ENCODE peak calls at places on chromosomes 6 and 20, in four cellular contexts. Z, C, T and R are unnamed samples.

GRCh38 chr6:88584581-88584980 is 378.8 kb downstream of the RNGTT start:
- DNase-seq in Z (no peak), C (no peak), T (no peak), R (no peak)

GRCh38 chr6:12848969-12849368 is 132.4 kb downstream of the PHACTR1 start:
- DNase-seq in Z (no peak), C (no peak), T (no peak), R (no peak)

GRCh38 chr6:3353939-3354338 is 95.2 kb downstream of the PSMG4 start:
- DNase-seq in Z (no peak), C (no peak), T (no peak), R (no peak)

GRCh38 chr6:34232901-34233300 is 3.8 kb upstream of the HMGA1 start:
- DNase-seq in Z (no peak), C (no peak), T (no peak), R (no peak)

GRCh38 chr6:89369009-89369408 is 16.5 kb upstream of the UBE2J1 start:
- DNase-seq in Z (peak), C (no peak), T (no peak), R (peak)

GRCh38 chr6:111566222-111566717 is 39.4 kb downstream of the TRAF3IP2 start:
- DNase-seq in Z (no peak), C (no peak), T (no peak), R (no peak)

GRCh38 chr6:3997144-3997770 is 81.7 kb downstream of the FAM217A start:
- DNase-seq in Z (no peak), C (no peak), T (no peak), R (no peak)

GRCh38 chr6:130520235-130520634 is 154.4 kb downstream of the TMEM200A start:
- DNase-seq in Z (no peak), C (no peak), T (no peak), R (no peak)

GRCh38 chr6:33696538-33697518 is 14.7 kb downstream of the UQCC2 start:
- DNase-seq in Z (no peak), C (no peak), T (no peak), R (no peak)

GRCh38 chr6:150297327-150298028 is 71.3 kb upstream of the IYD start:
- DNase-seq in Z (no peak), C (peak), T (no peak), R (no peak)

GRCh38 chr6:14286144-14286543 is 168.6 kb downstream of the CD83 start:
- DNase-seq in Z (no peak), C (no peak), T (no peak), R (no peak)

GRCh38 chr6:15320683-15321082 is 74.8 kb downstream of the JARID2 start:
- DNase-seq in Z (no peak), C (no peak), T (no peak), R (no peak)

GRCh38 chr6:157151029-157151428 is 172.3 kb downstream of the TMEM242 start:
- DNase-seq in Z (no peak), C (no peak), T (no peak), R (no peak)

GRCh38 chr6:111602481-111603404 is 2.9 kb downstream of the TRAF3IP2 start:
- DNase-seq in Z (no peak), C (no peak), T (no peak), R (peak)

GRCh38 chr6:39499053-39499452 is 176.6 kb upstream of the KCNK16 start:
- DNase-seq in Z (no peak), C (no peak), T (no peak), R (no peak)

GRCh38 chr20:22584630-22584921 is 204 bp upstream of the FOXA2 start:
- DNase-seq in Z (peak), C (no peak), T (no peak), R (no peak)

GRCh38 chr20:35954907-35955251 is 577 bp upstream of the SCAND1 start:
- DNase-seq in Z (peak), C (no peak), T (no peak), R (no peak)

GRCh38 chr6:141254336-141254735 is 878.4 kb upstream of the GJE1 start:
- DNase-seq in Z (no peak), C (no peak), T (no peak), R (no peak)

GRCh38 chr6:100774681-100775080 is 106.4 kb downstream of the ASCC3 start:
- DNase-seq in Z (no peak), C (no peak), T (no peak), R (no peak)

GRCh38 chr6:153488267-153488666 is 357.2 kb upstream of the RGS17 start:
- DNase-seq in Z (no peak), C (no peak), T (no peak), R (no peak)

DNA sequence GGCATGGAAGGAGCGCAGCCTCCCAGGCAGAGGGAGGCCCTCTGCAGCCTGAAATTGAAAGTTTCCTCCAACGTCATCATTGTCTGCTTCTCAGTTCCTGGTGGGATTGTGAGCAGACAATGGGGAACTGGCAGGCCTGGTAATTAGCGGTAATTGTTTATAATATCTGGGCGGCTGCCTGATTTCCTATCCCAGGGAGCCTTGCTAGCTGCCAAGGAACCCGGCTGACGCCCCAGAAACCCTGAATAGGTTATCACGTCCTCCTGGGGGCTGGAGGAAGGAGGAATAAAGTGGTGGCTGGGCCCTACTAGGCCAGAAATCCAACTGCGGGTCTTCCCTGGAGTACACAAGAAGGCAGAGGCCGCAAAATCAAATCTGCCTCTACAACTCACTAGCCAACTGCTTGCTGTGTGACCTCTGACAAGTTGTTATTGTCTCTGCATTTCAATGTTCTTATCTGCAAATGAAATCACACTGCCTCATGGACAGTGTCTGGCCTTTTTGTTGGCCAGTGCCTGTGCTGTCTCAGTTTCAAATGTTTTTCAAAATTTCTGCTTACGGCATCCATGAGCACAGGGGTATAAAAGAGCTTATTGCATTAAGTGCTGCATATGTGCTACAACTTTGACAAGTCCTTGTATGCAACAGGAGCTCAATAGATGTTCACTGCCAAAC is 16.9 kb downstream of the KCNK15 start:
- DNase-seq in Z (no peak), C (no peak), T (no peak), R (no peak)
- TF ChIP-seq BHLHE40 in Z (no peak), C (no peak), T (no peak), R (no peak)

GRCh38 chr6:139823099-139823807 is 448.8 kb upstream of the CITED2 start:
- DNase-seq in Z (no peak), C (no peak), T (no peak), R (no peak)

GRCh38 chr6:139824864-139825263 is 450.4 kb upstream of the CITED2 start:
- DNase-seq in Z (no peak), C (no peak), T (no peak), R (no peak)

GRCh38 chr6:139821669-139822223 is 447.3 kb upstream of the CITED2 start:
- DNase-seq in Z (no peak), C (no peak), T (no peak), R (no peak)

GRCh38 chr6:139823808-139824126 is 449.3 kb upstream of the CITED2 start:
- DNase-seq in Z (no peak), C (no peak), T (no peak), R (no peak)

DNA sequence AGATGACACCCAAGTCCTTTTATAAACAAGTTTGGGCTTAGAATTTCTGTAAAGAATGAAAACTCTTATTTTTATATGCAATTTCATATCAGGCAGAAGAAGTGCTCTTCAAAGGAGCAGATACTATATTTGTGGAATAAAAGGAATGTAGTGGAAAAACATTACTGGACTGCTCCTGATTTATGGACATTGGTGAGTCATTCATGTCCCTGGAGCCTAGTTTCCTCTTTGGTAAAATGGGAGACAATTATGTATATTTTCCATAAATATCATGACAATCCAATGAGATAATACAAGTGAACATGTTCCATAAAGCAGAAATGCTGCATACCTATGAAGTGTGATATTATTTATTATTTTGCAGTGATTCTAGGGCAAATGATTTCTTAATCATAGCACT is 445.7 kb upstream of the CITED2 start:
- DNase-seq in Z (no peak), C (no peak), T (no peak), R (no peak)
- TF ChIP-seq FOXK2 in Z (no peak), C (no peak), T (no peak), R (no peak)

GRCh38 chr20:45909817-45910669 is 1.9 kb downstream of the PLTP start:
- DNase-seq in Z (no peak), C (no peak), T (no peak), R (no peak)

GRCh38 chr20:45910670-45911485 is 1.1 kb downstream of the PLTP start:
- DNase-seq in Z (no peak), C (peak), T (peak), R (peak)

GRCh38 chr20:45913105-45913504 is 1.1 kb upstream of the PLTP start:
- DNase-seq in Z (no peak), C (no peak), T (no peak), R (no peak)

GRCh38 chr20:45912344-45912682 is 358 bp upstream of the PLTP start:
- DNase-seq in Z (no peak), C (no peak), T (no peak), R (no peak)

DNA sequence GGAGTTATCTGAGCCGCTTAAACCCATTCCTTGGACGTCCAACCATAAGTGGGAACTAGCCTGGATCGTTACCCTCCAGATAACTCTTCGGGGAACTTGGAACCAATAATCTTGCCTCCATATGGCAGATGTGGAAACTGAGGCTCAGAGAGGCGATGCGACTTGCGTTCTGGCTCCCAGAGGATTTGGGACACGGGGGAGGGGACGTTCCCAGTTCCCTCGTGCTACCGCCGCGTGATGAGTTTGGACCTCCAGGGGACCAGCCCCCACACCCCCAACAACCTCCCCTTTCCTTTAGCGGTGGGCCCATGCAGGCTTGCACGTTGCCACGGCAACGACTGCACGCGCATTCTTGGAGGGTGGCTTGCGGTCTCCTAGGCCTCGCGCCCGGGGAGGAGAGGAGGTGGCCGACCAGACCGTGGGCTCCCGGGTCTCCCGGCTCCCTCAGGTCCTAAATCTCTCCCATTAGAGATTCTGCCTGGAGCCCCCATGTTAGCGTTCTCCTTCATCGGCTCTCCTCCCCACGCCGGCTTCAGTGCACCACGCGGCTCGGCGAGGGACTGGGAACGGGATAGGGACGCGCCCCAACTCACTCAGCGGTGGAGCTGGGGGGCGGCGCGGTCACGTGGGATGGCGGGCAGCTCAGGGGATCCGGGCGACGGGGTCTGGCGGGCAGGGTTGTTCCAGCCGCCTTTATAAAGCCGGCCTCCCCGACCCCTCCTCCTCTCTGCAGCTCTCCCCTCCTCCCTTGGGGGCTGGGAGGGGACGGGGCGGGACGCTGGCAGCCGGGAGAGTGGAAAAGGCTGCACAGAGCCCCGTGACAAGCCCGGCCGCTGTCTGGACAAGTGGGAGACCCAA is at the start of gene PLTP:
- DNase-seq in Z (no peak), C (peak), T (no peak), R (no peak)
- TF ChIP-seq BHLHE40 in Z (no peak), C (no peak), T (peak), R (no peak)

DNA sequence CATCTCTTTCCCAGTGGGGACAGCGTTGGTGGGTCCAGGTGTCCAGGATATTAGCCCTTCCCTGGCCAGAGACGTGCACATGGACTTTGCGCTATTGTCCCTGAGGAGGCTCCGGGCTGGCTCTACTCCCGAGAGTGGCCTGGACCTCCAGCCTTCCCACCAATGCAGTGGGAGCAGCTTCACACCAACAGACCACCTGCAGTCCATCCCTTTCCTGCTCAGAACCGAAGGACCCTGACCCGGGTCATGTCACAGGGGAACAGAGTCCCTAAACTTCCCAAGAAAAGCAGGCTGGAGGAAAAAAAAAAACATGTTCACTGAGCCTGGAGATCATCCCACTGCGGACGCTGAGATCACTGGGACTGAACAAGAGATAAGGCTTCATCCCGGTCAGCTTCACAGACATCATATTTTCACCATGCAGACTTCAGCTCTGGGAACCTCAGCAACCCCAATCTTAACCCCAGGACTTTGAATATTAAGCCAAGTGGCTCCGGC is 18.3 kb downstream of the ZMYND8 start:
- DNase-seq in Z (no peak), C (no peak), T (no peak), R (no peak)
- TF ChIP-seq FOXK2 in Z (no peak), C (no peak), T (no peak), R (no peak)

GRCh38 chr20:63081351-63081750 is 74.6 kb upstream of the BHLHE23 start:
- DNase-seq in Z (no peak), C (no peak), T (no peak), R (no peak)

GRCh38 chr20:63083831-63084562 is 77.2 kb upstream of the BHLHE23 start:
- DNase-seq in Z (peak), C (no peak), T (no peak), R (no peak)

GRCh38 chr20:63081831-63082230 is 75.1 kb upstream of the BHLHE23 start:
- DNase-seq in Z (no peak), C (no peak), T (no peak), R (no peak)

GRCh38 chr20:63082939-63083735 is 76.4 kb upstream of the BHLHE23 start:
- DNase-seq in Z (no peak), C (no peak), T (no peak), R (no peak)

GRCh38 chr20:63082308-63082938 is 75.7 kb upstream of the BHLHE23 start:
- DNase-seq in Z (peak), C (peak), T (no peak), R (peak)
- TF ChIP-seq BHLHE40 in Z (no peak), C (no peak), T (no peak), R (no peak)

GRCh38 chr6:30360139-30360538 is 15.2 kb downstream of the RPP21 start:
- DNase-seq in Z (no peak), C (no peak), T (no peak), R (no peak)
- TF ChIP-seq FOXK2 in Z (no peak), C (no peak), T (no peak), R (no peak)

DNA sequence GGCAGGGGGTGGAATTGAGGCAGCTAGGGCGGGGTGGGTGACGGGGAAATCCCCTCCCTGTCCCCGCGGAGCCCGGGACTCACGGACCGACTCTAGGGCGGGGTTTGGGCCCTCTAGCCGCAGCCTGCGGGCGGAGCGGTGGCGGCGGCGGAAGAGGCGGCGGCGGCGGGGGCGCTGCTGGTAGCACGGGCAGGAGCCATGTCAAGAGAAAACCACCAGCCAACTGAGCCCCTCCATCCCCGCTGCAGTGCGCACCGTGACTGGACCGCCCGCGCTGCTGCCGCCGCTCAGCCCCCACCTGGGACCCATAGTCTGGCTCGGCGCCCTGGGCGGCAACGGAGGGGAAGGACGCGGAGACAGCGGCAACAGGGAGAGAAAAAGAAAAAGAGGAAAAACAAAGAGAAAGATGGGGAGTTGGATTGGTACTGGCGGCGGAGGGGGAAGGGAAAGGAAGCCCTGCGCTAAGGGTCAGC is 1.2 kb upstream of the C6orf62 start:
- DNase-seq in Z (peak), C (peak), T (no peak), R (peak)
- TF ChIP-seq BHLHE40 in Z (no peak), C (peak), T (peak), R (no peak)

GRCh38 chr6:97621111-97621510 is 338.1 kb upstream of the MMS22L start:
- DNase-seq in Z (no peak), C (no peak), T (no peak), R (no peak)

GRCh38 chr6:97632392-97632791 is 349.4 kb upstream of the MMS22L start:
- DNase-seq in Z (no peak), C (no peak), T (no peak), R (no peak)

GRCh38 chr6:97630592-97630991 is 347.6 kb upstream of the MMS22L start:
- DNase-seq in Z (no peak), C (no peak), T (no peak), R (no peak)

GRCh38 chr6:97626586-97627441 is 343.8 kb upstream of the MMS22L start:
- DNase-seq in Z (no peak), C (no peak), T (no peak), R (peak)
- TF ChIP-seq FOXK2 in Z (no peak), C (no peak), T (no peak), R (no peak)

GRCh38 chr6:56540950-56541600 is 101.6 kb downstream of the DST start:
- DNase-seq in Z (peak), C (peak), T (no peak), R (no peak)
- TF ChIP-seq BHLHE40 in Z (no peak), C (no peak), T (no peak), R (no peak)

DNA sequence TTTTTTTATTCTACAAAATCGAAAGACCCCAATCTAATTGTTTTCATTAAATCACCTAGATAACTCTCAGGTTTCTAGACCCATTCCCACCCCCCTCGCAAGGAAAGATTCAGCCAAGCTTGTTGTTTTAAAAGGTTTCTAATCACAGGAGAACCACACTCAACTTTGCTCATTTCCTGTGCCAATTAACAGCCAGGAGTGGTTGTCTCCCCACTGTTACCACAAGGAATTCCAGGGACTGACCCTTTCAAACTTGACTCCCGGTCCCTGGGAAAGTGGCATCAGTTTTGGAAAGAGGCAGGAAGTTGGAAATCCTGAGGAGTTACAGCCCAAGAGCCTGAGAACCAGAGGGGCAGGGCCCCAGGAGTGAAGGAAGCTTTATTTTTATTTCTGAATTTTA is 561.3 kb upstream of the JAG1 start:
- DNase-seq in Z (no peak), C (no peak), T (no peak), R (no peak)
- TF ChIP-seq FOXK2 in Z (no peak), C (no peak), T (no peak), R (no peak)